ENCODE peak calls at places on chromosome 11, in four cellular contexts. One of them, this sample, is unnamed.

GRCh38 chr11:126197277-126197939 is 14.0 kb downstream of the RPUSD4 start:
- DNase-seq in GM10248: no peak
- DNase-seq in omental fat pad: no peak
- DNase-seq in glutamatergic neuron: no peak
- DNase-seq in this sample: no peak

GRCh38 chr11:2198621-2199365 is 27.2 kb upstream of the TH start:
- DNase-seq in GM10248: no peak
- DNase-seq in omental fat pad: no peak
- DNase-seq in glutamatergic neuron: no peak
- DNase-seq in this sample: no peak

GRCh38 chr11:62680825-62681240 is 2.0 kb upstream of the UBXN1 start:
- DNase-seq in GM10248: peak; percentile 56
- DNase-seq in omental fat pad: no peak
- DNase-seq in glutamatergic neuron: no peak
- DNase-seq in this sample: peak; percentile 66

GRCh38 chr11:65078151-65078550 is 5.7 kb downstream of the CDCA5 start:
- DNase-seq in GM10248: peak; percentile 73
- DNase-seq in omental fat pad: no peak
- DNase-seq in glutamatergic neuron: peak; percentile 76
- DNase-seq in this sample: peak; percentile 83

GRCh38 chr11:113519989-113520613 is 44.9 kb upstream of the DRD2 start:
- DNase-seq in GM10248: no peak
- DNase-seq in omental fat pad: no peak
- DNase-seq in glutamatergic neuron: no peak
- DNase-seq in this sample: no peak

GRCh38 chr11:68998390-68998911 is 14.6 kb downstream of the MRGPRF start:
- DNase-seq in GM10248: no peak
- DNase-seq in omental fat pad: peak; percentile 15
- DNase-seq in glutamatergic neuron: no peak
- DNase-seq in this sample: no peak

GRCh38 chr11:69094111-69094914 is 45.6 kb downstream of the TPCN2 start:
- DNase-seq in GM10248: no peak
- DNase-seq in omental fat pad: no peak
- DNase-seq in glutamatergic neuron: no peak
- DNase-seq in this sample: no peak

GRCh38 chr11:130691581-130691980 is 224.7 kb downstream of the SNX19 start:
- DNase-seq in GM10248: no peak
- DNase-seq in omental fat pad: no peak
- DNase-seq in glutamatergic neuron: no peak
- DNase-seq in this sample: no peak

GRCh38 chr11:2801711-2802388 is 83.7 kb downstream of the CDKN1C start:
- DNase-seq in GM10248: no peak
- DNase-seq in omental fat pad: no peak
- DNase-seq in glutamatergic neuron: peak; percentile 14
- DNase-seq in this sample: no peak

GRCh38 chr11:110935018-110935640 is 222.9 kb upstream of the ARHGAP20 start:
- DNase-seq in GM10248: no peak
- DNase-seq in omental fat pad: no peak
- DNase-seq in glutamatergic neuron: no peak
- DNase-seq in this sample: no peak

GRCh38 chr11:12287374-12288211 is 89.8 kb upstream of the PARVA start:
- DNase-seq in GM10248: peak; percentile 33
- DNase-seq in omental fat pad: no peak
- DNase-seq in glutamatergic neuron: peak; percentile 84
- DNase-seq in this sample: no peak

GRCh38 chr11:132941024-132941646 is 591.2 kb downstream of the OPCML start:
- DNase-seq in GM10248: no peak
- DNase-seq in omental fat pad: no peak
- DNase-seq in glutamatergic neuron: no peak
- DNase-seq in this sample: peak; percentile 38

GRCh38 chr11:117945047-117945820 is 16.0 kb upstream of the TMPRSS13 start:
- DNase-seq in GM10248: no peak
- DNase-seq in omental fat pad: no peak
- DNase-seq in glutamatergic neuron: no peak
- DNase-seq in this sample: no peak
- TF ChIP-seq CTCF in GM10248: peak; percentile 5
- TF ChIP-seq CTCF in omental fat pad: no peak
- TF ChIP-seq CTCF in glutamatergic neuron: peak; percentile 57
- TF ChIP-seq CTCF in this sample: peak; percentile 46

DNA sequence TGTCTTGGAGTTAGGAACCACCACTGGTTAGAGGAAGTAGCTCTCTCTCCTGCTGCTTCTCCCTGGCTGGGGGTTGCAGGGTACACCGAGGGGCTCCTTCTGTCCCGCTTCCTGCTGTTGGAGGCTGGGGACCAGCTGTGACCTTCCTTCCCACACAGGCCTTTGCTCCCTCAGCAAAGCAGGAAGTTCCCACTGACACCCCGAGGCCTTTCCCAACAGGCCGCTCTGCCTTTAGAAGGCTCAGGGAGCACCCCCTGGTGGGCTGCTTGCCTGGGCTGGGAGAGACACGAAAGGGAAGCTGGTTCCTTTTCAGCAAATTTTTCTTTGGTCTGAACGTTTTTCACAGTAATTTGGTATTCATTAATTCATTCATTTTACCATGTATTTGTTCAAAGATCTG is 527.9 kb upstream of the B3GAT1 start:
- DNase-seq in GM10248: no peak
- DNase-seq in omental fat pad: no peak
- DNase-seq in glutamatergic neuron: peak; percentile 79
- DNase-seq in this sample: no peak
- TF ChIP-seq CTCF in GM10248: no peak
- TF ChIP-seq CTCF in omental fat pad: no peak
- TF ChIP-seq CTCF in glutamatergic neuron: peak; percentile 47
- TF ChIP-seq CTCF in this sample: no peak

DNA sequence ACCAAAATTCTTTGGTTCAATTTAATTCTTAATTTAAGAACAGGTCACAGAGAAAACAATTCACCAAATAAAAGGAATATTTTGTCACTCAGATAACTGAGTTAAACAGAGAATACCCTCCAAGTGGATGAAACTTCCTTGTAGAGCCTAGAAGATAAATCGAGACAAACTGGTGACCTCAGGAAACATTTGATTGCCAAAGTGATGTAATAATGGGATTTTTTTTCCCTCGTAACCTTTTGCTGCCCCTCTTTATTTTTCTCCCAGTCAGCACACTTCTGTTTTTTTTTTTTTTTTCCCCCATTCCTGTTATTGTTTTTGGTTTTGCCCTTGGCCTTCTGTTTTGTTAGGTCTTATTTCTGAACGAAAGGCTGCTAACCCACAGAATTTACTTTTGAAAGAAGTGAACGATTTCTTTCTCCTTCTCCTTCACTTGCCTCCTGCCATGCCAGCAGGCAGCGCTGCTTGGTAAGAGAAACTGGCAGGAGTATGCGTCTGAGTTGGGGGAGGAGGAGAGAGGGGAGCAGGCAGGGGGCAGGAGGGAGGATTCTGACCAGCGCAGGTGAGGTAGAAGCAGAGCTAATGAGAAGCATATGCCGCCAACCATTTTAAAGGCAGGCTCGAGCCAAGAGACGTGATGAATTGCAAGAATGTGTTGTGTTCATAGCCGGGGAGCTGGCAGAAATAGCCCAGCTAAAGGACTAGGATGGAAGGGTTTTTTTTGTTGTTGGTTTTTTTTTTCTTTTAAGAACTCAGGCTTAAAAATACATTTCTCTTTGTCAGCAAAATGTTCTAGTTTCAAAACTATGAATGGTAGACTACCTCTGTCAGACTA is 121.9 kb upstream of the MTMR2 start:
- DNase-seq in GM10248: no peak
- DNase-seq in omental fat pad: peak; percentile 27
- DNase-seq in glutamatergic neuron: no peak
- DNase-seq in this sample: no peak
- TF ChIP-seq CTCF in GM10248: no peak
- TF ChIP-seq CTCF in omental fat pad: no peak
- TF ChIP-seq CTCF in glutamatergic neuron: no peak
- TF ChIP-seq CTCF in this sample: no peak

DNA sequence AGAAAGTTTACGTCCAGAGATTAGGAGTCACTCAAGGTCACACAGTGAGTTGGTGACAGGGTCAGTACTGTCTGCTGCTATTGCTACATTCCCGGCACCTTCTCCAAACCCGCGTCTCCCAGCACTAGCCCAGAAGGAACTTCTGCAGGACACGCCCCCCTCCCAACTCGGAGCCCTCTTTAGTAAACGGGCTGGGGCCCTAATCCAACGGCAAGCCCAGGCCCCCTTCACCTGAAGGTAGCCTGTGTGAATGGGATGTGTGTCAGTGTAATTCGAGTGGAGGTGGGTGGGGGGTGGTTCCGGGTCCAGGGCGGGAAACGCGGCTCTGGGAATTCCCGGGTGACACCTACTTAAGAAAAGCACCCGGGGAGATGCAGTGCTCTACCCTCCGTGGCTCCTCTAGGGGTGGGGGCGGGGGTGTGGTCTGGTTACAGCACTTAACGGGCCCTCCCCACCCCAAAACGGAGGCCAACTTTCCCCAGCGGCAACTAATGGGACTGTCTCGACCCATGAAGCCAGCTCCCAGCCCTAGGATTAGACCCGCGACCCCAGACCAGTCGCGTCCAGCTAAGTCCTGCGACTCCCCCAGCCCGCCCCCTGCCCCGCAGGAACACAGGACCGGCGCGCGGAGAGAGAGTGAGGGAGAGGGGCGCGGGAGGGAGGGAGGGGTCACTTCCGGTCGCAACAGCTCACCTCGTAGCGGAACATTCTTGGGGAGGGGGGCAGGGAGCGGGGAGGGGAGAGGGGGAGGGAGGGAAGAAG is 468 bp downstream of the PATL1 start:
- DNase-seq in GM10248: peak; percentile 65
- DNase-seq in omental fat pad: peak; percentile 59
- DNase-seq in glutamatergic neuron: peak; percentile 71
- DNase-seq in this sample: peak; percentile 78
- TF ChIP-seq CTCF in GM10248: no peak
- TF ChIP-seq CTCF in omental fat pad: no peak
- TF ChIP-seq CTCF in glutamatergic neuron: peak; percentile 46
- TF ChIP-seq CTCF in this sample: no peak

This sample was measured in activated CD8-positive, alpha-beta T cell treated with anti-CD3 and anti-CD28 coated beads for 36 hours.